ENCODE peak calls at places on chromosomes 7 and 10, in four cellular contexts. One of them, this sample, is unnamed. For H3K4me1 and H3K27me3, the result is how much of the 10 kb centered on the place peaks cover.

GRCh38 chr7:88116395-88116794 is 103.4 kb downstream of the SRI start:
- DNase-seq in effector memory CD4-positive, alpha-beta T cell: no peak
- DNase-seq in right atrium auricular region: no peak
- DNase-seq in fibroblast of lung: no peak
- DNase-seq in this sample: no peak

GRCh38 chr7:44286182-44286617 is 39.2 kb downstream of the CAMK2B start:
- DNase-seq in right atrium auricular region: no peak
- DNase-seq in effector memory CD4-positive, alpha-beta T cell: no peak
- DNase-seq in fibroblast of lung: no peak
- DNase-seq in this sample: no peak

GRCh38 chr10:101222683-101223273 is 6.5 kb downstream of the LBX1 start:
- DNase-seq in right atrium auricular region: no peak
- DNase-seq in fibroblast of lung: no peak
- DNase-seq in effector memory CD4-positive, alpha-beta T cell: no peak
- DNase-seq in this sample: no peak

GRCh38 chr7:2003931-2004812 is 228.6 kb downstream of the MAD1L1 start:
- DNase-seq in effector memory CD4-positive, alpha-beta T cell: no peak
- DNase-seq in fibroblast of lung: no peak
- DNase-seq in right atrium auricular region: no peak
- DNase-seq in this sample: no peak

GRCh38 chr10:2137549-2138174 is 400.3 kb upstream of the ADARB2 start:
- DNase-seq in effector memory CD4-positive, alpha-beta T cell: no peak
- DNase-seq in right atrium auricular region: no peak
- DNase-seq in fibroblast of lung: peak
- DNase-seq in this sample: no peak

GRCh38 chr7:32217841-32218467 is 147.7 kb upstream of the PDE1C start:
- DNase-seq in effector memory CD4-positive, alpha-beta T cell: no peak
- DNase-seq in right atrium auricular region: no peak
- DNase-seq in fibroblast of lung: no peak
- DNase-seq in this sample: no peak

GRCh38 chr7:150428671-150429451 is 21.6 kb upstream of the GIMAP8 start:
- DNase-seq in fibroblast of lung: peak
- DNase-seq in right atrium auricular region: peak
- DNase-seq in effector memory CD4-positive, alpha-beta T cell: no peak
- DNase-seq in this sample: no peak

GRCh38 chr7:116591202-116592040 is 66.6 kb downstream of the CAV1 start:
- DNase-seq in effector memory CD4-positive, alpha-beta T cell: no peak
- DNase-seq in fibroblast of lung: no peak
- DNase-seq in right atrium auricular region: no peak
- DNase-seq in this sample: no peak

GRCh38 chr7:119572132-119572531 is 700.8 kb upstream of the KCND2 start:
- DNase-seq in effector memory CD4-positive, alpha-beta T cell: no peak
- DNase-seq in right atrium auricular region: no peak
- DNase-seq in fibroblast of lung: no peak
- DNase-seq in this sample: no peak

GRCh38 chr7:15407910-15408309 is 153.9 kb downstream of the AGMO start:
- DNase-seq in fibroblast of lung: no peak
- DNase-seq in effector memory CD4-positive, alpha-beta T cell: no peak
- DNase-seq in right atrium auricular region: no peak
- DNase-seq in this sample: no peak

GRCh38 chr10:23512355-23513058 is 73.6 kb downstream of the OTUD1 start:
- DNase-seq in right atrium auricular region: no peak
- DNase-seq in effector memory CD4-positive, alpha-beta T cell: no peak
- DNase-seq in fibroblast of lung: peak
- DNase-seq in this sample: no peak

GRCh38 chr7:149494738-149495368 is 2.8 kb downstream of the ZNF746 start:
- DNase-seq in right atrium auricular region: no peak
- DNase-seq in effector memory CD4-positive, alpha-beta T cell: no peak
- DNase-seq in fibroblast of lung: no peak
- DNase-seq in this sample: no peak

GRCh38 chr7:21108182-21108581 is 319.7 kb upstream of the SP4 start:
- DNase-seq in effector memory CD4-positive, alpha-beta T cell: no peak
- DNase-seq in fibroblast of lung: no peak
- DNase-seq in right atrium auricular region: no peak
- DNase-seq in this sample: no peak

GRCh38 chr7:144118341-144118740 is 4.6 kb upstream of the OR2A14 start:
- DNase-seq in right atrium auricular region: no peak
- DNase-seq in fibroblast of lung: no peak
- DNase-seq in effector memory CD4-positive, alpha-beta T cell: no peak
- DNase-seq in this sample: no peak

GRCh38 chr7:105524840-105525239 is 2.8 kb upstream of the PUS7 start:
- DNase-seq in fibroblast of lung: no peak
- DNase-seq in effector memory CD4-positive, alpha-beta T cell: no peak
- DNase-seq in right atrium auricular region: no peak
- DNase-seq in this sample: no peak
- H3K4me1 ChIP-seq in fibroblast of lung: under half
- H3K4me1 ChIP-seq in effector memory CD4-positive, alpha-beta T cell: under half
- H3K4me1 ChIP-seq in right atrium auricular region: under half
- H3K4me1 ChIP-seq in this sample: under half

DNA sequence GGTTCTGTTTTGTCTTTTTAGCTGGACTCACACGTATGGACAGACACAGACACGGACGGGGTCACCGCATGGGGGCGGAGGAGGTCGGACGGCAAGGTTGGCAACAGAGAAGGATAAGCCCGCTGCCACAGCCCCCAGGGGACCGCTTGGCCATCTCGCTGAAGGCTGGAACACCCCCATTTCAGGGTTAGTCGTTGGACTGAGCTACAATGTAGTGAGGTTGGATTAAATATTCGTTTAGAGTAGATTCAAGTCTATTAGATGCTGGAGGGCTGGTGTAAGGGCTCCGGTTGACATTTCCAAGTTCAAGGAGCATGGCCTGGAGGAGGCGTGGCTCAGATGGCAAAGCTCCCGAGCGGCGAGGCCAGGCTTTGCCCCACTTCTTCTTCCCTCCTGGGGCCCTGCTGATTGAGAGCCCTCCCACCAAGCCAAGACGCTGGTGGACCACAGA is 35.2 kb downstream of the PPIF start:
- DNase-seq in right atrium auricular region: peak
- DNase-seq in effector memory CD4-positive, alpha-beta T cell: no peak
- DNase-seq in fibroblast of lung: no peak
- DNase-seq in this sample: no peak
- H3K27me3 ChIP-seq in right atrium auricular region: under half
- H3K27me3 ChIP-seq in effector memory CD4-positive, alpha-beta T cell: under half
- H3K27me3 ChIP-seq in fibroblast of lung: under half
- H3K27me3 ChIP-seq in this sample: under half

DNA sequence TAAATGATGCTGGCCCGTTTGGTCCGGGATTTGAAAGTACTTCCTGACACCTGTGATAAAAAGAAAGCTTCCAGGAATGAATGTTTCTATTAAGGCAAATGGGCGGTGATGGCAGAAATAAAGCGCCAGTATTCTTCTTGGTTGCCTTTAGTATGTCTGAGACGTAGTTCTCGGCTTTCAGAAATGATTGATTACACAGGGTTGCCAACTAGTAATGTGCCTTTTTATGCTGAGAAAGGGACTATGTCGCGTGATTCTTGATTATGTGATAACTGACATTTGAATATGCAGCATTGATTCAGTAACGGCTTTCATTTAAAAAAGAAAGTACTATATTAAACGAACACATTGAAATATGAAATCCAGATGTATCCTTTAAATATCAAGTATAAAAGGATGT is 13.9 kb downstream of the ZRANB1 start:
- DNase-seq in effector memory CD4-positive, alpha-beta T cell: no peak
- DNase-seq in fibroblast of lung: no peak
- DNase-seq in right atrium auricular region: no peak
- DNase-seq in this sample: no peak
- H3K4me1 ChIP-seq in effector memory CD4-positive, alpha-beta T cell: under half
- H3K4me1 ChIP-seq in fibroblast of lung: under half
- H3K4me1 ChIP-seq in right atrium auricular region: under half
- H3K4me1 ChIP-seq in this sample: under half

GRCh38 chr10:46293832-46294640 is 7.2 kb downstream of the ANTXRL start:
- DNase-seq in fibroblast of lung: no peak
- DNase-seq in right atrium auricular region: no peak
- DNase-seq in effector memory CD4-positive, alpha-beta T cell: no peak
- DNase-seq in this sample: no peak
- H3K27me3 ChIP-seq in fibroblast of lung: under half
- H3K27me3 ChIP-seq in right atrium auricular region: under half
- H3K27me3 ChIP-seq in effector memory CD4-positive, alpha-beta T cell: under half
- H3K27me3 ChIP-seq in this sample: under half

GRCh38 chr10:43407148-43407575 is 1.8 kb downstream of the HNRNPF start:
- DNase-seq in fibroblast of lung: peak
- DNase-seq in right atrium auricular region: no peak
- DNase-seq in effector memory CD4-positive, alpha-beta T cell: peak
- DNase-seq in this sample: no peak
- H3K4me1 ChIP-seq in fibroblast of lung: under half
- H3K4me1 ChIP-seq in right atrium auricular region: half or more
- H3K4me1 ChIP-seq in effector memory CD4-positive, alpha-beta T cell: under half
- H3K4me1 ChIP-seq in this sample: half or more

DNA sequence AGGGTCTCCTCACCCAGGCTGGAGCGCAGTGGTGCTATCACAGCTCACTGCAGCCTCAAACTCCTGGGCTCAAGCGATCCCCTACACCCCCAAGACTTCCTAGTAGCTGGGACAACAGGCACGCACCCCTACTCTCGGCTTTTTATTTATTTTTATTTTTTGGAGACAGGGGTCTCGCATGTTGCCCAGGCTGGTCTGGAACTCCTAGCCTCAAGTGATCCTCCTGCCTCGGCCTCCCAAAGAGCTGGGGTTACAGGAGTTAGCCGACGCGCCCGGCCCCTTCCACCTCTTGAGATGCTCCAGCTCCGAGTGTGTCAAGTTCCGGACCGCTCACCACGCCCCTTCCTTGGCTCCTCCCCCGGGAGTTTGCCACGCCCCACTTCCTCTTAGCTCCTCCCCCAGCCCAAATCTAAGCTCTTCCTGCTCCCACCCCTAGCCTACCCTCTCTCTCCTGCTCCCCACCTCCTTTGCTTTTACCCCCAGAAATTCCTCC is 6.3 kb downstream of the NAT16 start:
- DNase-seq in right atrium auricular region: no peak
- DNase-seq in fibroblast of lung: no peak
- DNase-seq in effector memory CD4-positive, alpha-beta T cell: peak
- DNase-seq in this sample: no peak
- H3K27me3 ChIP-seq in right atrium auricular region: half or more
- H3K27me3 ChIP-seq in fibroblast of lung: half or more
- H3K27me3 ChIP-seq in effector memory CD4-positive, alpha-beta T cell: half or more
- H3K27me3 ChIP-seq in this sample: half or more

GRCh38 chr7:38235606-38236005 is 37.8 kb downstream of the TARP start:
- DNase-seq in right atrium auricular region: no peak
- DNase-seq in fibroblast of lung: no peak
- DNase-seq in effector memory CD4-positive, alpha-beta T cell: no peak
- DNase-seq in this sample: no peak
- H3K4me1 ChIP-seq in right atrium auricular region: under half
- H3K4me1 ChIP-seq in fibroblast of lung: under half
- H3K4me1 ChIP-seq in effector memory CD4-positive, alpha-beta T cell: under half
- H3K4me1 ChIP-seq in this sample: under half

DNA sequence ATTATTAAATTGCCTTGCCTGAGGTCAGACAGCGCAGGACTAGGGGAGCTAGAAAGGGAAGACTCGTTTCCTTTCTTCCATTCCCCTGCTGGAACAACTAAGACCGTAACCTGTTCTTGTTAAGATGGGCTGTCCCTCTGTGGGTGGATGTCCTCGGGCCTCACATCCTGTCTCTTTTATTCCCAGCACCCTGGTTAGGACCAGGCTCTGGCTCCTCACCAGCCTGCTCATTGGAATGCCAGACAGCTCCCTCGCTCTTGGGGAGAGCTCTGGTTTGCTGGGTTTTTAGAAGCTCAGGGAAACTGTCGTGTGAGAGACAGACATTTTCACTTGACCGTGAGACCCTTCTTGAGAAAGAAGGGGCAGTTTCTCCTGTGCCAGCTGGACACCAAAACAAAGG is 58.1 kb upstream of the HABP2 start:
- DNase-seq in right atrium auricular region: no peak
- DNase-seq in fibroblast of lung: no peak
- DNase-seq in effector memory CD4-positive, alpha-beta T cell: no peak
- DNase-seq in this sample: no peak
- H3K27me3 ChIP-seq in right atrium auricular region: under half
- H3K27me3 ChIP-seq in fibroblast of lung: under half
- H3K27me3 ChIP-seq in effector memory CD4-positive, alpha-beta T cell: under half
- H3K27me3 ChIP-seq in this sample: under half

This sample was measured in thoracic aorta.